ENCODE peak calls at places on chromosomes 12 and 14, in nine cellular contexts. One of them, this sample, is unnamed.

GRCh38 chr14:95294320-95294719 is 25.4 kb downstream of the CLMN start:
- DNase-seq in AG08396: no peak
- DNase-seq in GM04503: no peak
- DNase-seq in sciatic nerve: no peak
- DNase-seq in amniotic stem cell: no peak
- DNase-seq in GM12891: no peak
- DNase-seq in activated CD4-positive, alpha-beta T cell treated with anti-CD3 and anti-CD28 coated beads, Interleukin-2, amount 50 U/mL, for 48 hours: no peak
- DNase-seq in B cell: no peak
- DNase-seq in stimulated activated CD4-positive, alpha-beta T cell treated with anti-CD3 and anti-CD28 coated beads, Interleukin-2, amount 100 ng/mL, for 48 hours: no peak
- DNase-seq in this sample: no peak

GRCh38 chr12:52280319-52280795 is 5.9 kb downstream of the KRT86 start:
- DNase-seq in stimulated activated CD4-positive, alpha-beta T cell treated with anti-CD3 and anti-CD28 coated beads, Interleukin-2, amount 100 ng/mL, for 48 hours: no peak
- DNase-seq in sciatic nerve: peak
- DNase-seq in B cell: no peak
- DNase-seq in amniotic stem cell: peak
- DNase-seq in activated CD4-positive, alpha-beta T cell treated with anti-CD3 and anti-CD28 coated beads, Interleukin-2, amount 50 U/mL, for 48 hours: no peak
- DNase-seq in GM12891: no peak
- DNase-seq in GM04503: peak
- DNase-seq in AG08396: peak
- DNase-seq in this sample: peak

GRCh38 chr12:93608313-93608712 is 35.8 kb downstream of the SOCS2 start:
- DNase-seq in GM12891: no peak
- DNase-seq in AG08396: no peak
- DNase-seq in sciatic nerve: no peak
- DNase-seq in GM04503: no peak
- DNase-seq in amniotic stem cell: no peak
- DNase-seq in stimulated activated CD4-positive, alpha-beta T cell treated with anti-CD3 and anti-CD28 coated beads, Interleukin-2, amount 100 ng/mL, for 48 hours: no peak
- DNase-seq in activated CD4-positive, alpha-beta T cell treated with anti-CD3 and anti-CD28 coated beads, Interleukin-2, amount 50 U/mL, for 48 hours: no peak
- DNase-seq in B cell: no peak
- DNase-seq in this sample: no peak

GRCh38 chr14:89344871-89345270 is 72.2 kb downstream of the FOXN3 start:
- DNase-seq in activated CD4-positive, alpha-beta T cell treated with anti-CD3 and anti-CD28 coated beads, Interleukin-2, amount 50 U/mL, for 48 hours: no peak
- DNase-seq in stimulated activated CD4-positive, alpha-beta T cell treated with anti-CD3 and anti-CD28 coated beads, Interleukin-2, amount 100 ng/mL, for 48 hours: no peak
- DNase-seq in GM04503: no peak
- DNase-seq in AG08396: no peak
- DNase-seq in amniotic stem cell: no peak
- DNase-seq in B cell: no peak
- DNase-seq in sciatic nerve: no peak
- DNase-seq in GM12891: no peak
- DNase-seq in this sample: no peak

GRCh38 chr14:33774161-33774560 is 176.7 kb downstream of the EGLN3 start:
- DNase-seq in sciatic nerve: no peak
- DNase-seq in amniotic stem cell: no peak
- DNase-seq in AG08396: no peak
- DNase-seq in GM04503: no peak
- DNase-seq in activated CD4-positive, alpha-beta T cell treated with anti-CD3 and anti-CD28 coated beads, Interleukin-2, amount 50 U/mL, for 48 hours: no peak
- DNase-seq in B cell: no peak
- DNase-seq in GM12891: no peak
- DNase-seq in stimulated activated CD4-positive, alpha-beta T cell treated with anti-CD3 and anti-CD28 coated beads, Interleukin-2, amount 100 ng/mL, for 48 hours: no peak
- DNase-seq in this sample: no peak

GRCh38 chr14:32038876-32039275 is 38.2 kb upstream of the ARHGAP5 start:
- DNase-seq in GM12891: no peak
- DNase-seq in GM04503: no peak
- DNase-seq in B cell: no peak
- DNase-seq in activated CD4-positive, alpha-beta T cell treated with anti-CD3 and anti-CD28 coated beads, Interleukin-2, amount 50 U/mL, for 48 hours: no peak
- DNase-seq in sciatic nerve: no peak
- DNase-seq in stimulated activated CD4-positive, alpha-beta T cell treated with anti-CD3 and anti-CD28 coated beads, Interleukin-2, amount 100 ng/mL, for 48 hours: no peak
- DNase-seq in AG08396: no peak
- DNase-seq in amniotic stem cell: no peak
- DNase-seq in this sample: no peak

GRCh38 chr14:99230271-99231141 is 41.5 kb downstream of the BCL11B start:
- DNase-seq in AG08396: no peak
- DNase-seq in B cell: no peak
- DNase-seq in stimulated activated CD4-positive, alpha-beta T cell treated with anti-CD3 and anti-CD28 coated beads, Interleukin-2, amount 100 ng/mL, for 48 hours: peak
- DNase-seq in activated CD4-positive, alpha-beta T cell treated with anti-CD3 and anti-CD28 coated beads, Interleukin-2, amount 50 U/mL, for 48 hours: peak
- DNase-seq in GM12891: no peak
- DNase-seq in GM04503: no peak
- DNase-seq in sciatic nerve: no peak
- DNase-seq in amniotic stem cell: no peak
- DNase-seq in this sample: no peak

GRCh38 chr12:101954681-101955080 is 77.3 kb downstream of the DRAM1 start:
- DNase-seq in sciatic nerve: no peak
- DNase-seq in AG08396: no peak
- DNase-seq in GM12891: no peak
- DNase-seq in activated CD4-positive, alpha-beta T cell treated with anti-CD3 and anti-CD28 coated beads, Interleukin-2, amount 50 U/mL, for 48 hours: no peak
- DNase-seq in GM04503: no peak
- DNase-seq in stimulated activated CD4-positive, alpha-beta T cell treated with anti-CD3 and anti-CD28 coated beads, Interleukin-2, amount 100 ng/mL, for 48 hours: no peak
- DNase-seq in B cell: no peak
- DNase-seq in amniotic stem cell: no peak
- DNase-seq in this sample: no peak

GRCh38 chr12:581321-581720 is 81.9 kb downstream of the NINJ2 start:
- DNase-seq in GM12891: no peak
- DNase-seq in B cell: no peak
- DNase-seq in activated CD4-positive, alpha-beta T cell treated with anti-CD3 and anti-CD28 coated beads, Interleukin-2, amount 50 U/mL, for 48 hours: no peak
- DNase-seq in AG08396: no peak
- DNase-seq in GM04503: no peak
- DNase-seq in sciatic nerve: no peak
- DNase-seq in stimulated activated CD4-positive, alpha-beta T cell treated with anti-CD3 and anti-CD28 coated beads, Interleukin-2, amount 100 ng/mL, for 48 hours: no peak
- DNase-seq in amniotic stem cell: no peak
- DNase-seq in this sample: no peak

GRCh38 chr14:88934231-88934898 is 109.9 kb downstream of the TTC8 start:
- DNase-seq in B cell: no peak
- DNase-seq in activated CD4-positive, alpha-beta T cell treated with anti-CD3 and anti-CD28 coated beads, Interleukin-2, amount 50 U/mL, for 48 hours: no peak
- DNase-seq in GM04503: peak
- DNase-seq in AG08396: peak
- DNase-seq in sciatic nerve: no peak
- DNase-seq in stimulated activated CD4-positive, alpha-beta T cell treated with anti-CD3 and anti-CD28 coated beads, Interleukin-2, amount 100 ng/mL, for 48 hours: no peak
- DNase-seq in GM12891: no peak
- DNase-seq in amniotic stem cell: no peak
- DNase-seq in this sample: no peak

GRCh38 chr12:68534108-68534507 is 76.6 kb upstream of the RAP1B start:
- DNase-seq in stimulated activated CD4-positive, alpha-beta T cell treated with anti-CD3 and anti-CD28 coated beads, Interleukin-2, amount 100 ng/mL, for 48 hours: no peak
- DNase-seq in activated CD4-positive, alpha-beta T cell treated with anti-CD3 and anti-CD28 coated beads, Interleukin-2, amount 50 U/mL, for 48 hours: no peak
- DNase-seq in GM04503: no peak
- DNase-seq in B cell: no peak
- DNase-seq in sciatic nerve: no peak
- DNase-seq in AG08396: no peak
- DNase-seq in amniotic stem cell: no peak
- DNase-seq in GM12891: no peak
- DNase-seq in this sample: no peak

GRCh38 chr12:55693323-55694187 is 14.1 kb downstream of the ITGA7 start:
- DNase-seq in amniotic stem cell: no peak
- DNase-seq in sciatic nerve: peak
- DNase-seq in activated CD4-positive, alpha-beta T cell treated with anti-CD3 and anti-CD28 coated beads, Interleukin-2, amount 50 U/mL, for 48 hours: no peak
- DNase-seq in GM04503: no peak
- DNase-seq in stimulated activated CD4-positive, alpha-beta T cell treated with anti-CD3 and anti-CD28 coated beads, Interleukin-2, amount 100 ng/mL, for 48 hours: no peak
- DNase-seq in GM12891: no peak
- DNase-seq in B cell: peak
- DNase-seq in AG08396: no peak
- DNase-seq in this sample: no peak

GRCh38 chr12:27534060-27534764 is 10.2 kb downstream of the PPFIBP1 start:
- DNase-seq in GM04503: no peak
- DNase-seq in GM12891: no peak
- DNase-seq in sciatic nerve: no peak
- DNase-seq in AG08396: no peak
- DNase-seq in activated CD4-positive, alpha-beta T cell treated with anti-CD3 and anti-CD28 coated beads, Interleukin-2, amount 50 U/mL, for 48 hours: peak
- DNase-seq in B cell: no peak
- DNase-seq in stimulated activated CD4-positive, alpha-beta T cell treated with anti-CD3 and anti-CD28 coated beads, Interleukin-2, amount 100 ng/mL, for 48 hours: peak
- DNase-seq in amniotic stem cell: no peak
- DNase-seq in this sample: no peak

GRCh38 chr12:80715850-80716249 is 862 bp upstream of the MYF5 start:
- DNase-seq in B cell: no peak
- DNase-seq in amniotic stem cell: no peak
- DNase-seq in AG08396: no peak
- DNase-seq in sciatic nerve: no peak
- DNase-seq in GM12891: no peak
- DNase-seq in GM04503: no peak
- DNase-seq in activated CD4-positive, alpha-beta T cell treated with anti-CD3 and anti-CD28 coated beads, Interleukin-2, amount 50 U/mL, for 48 hours: no peak
- DNase-seq in stimulated activated CD4-positive, alpha-beta T cell treated with anti-CD3 and anti-CD28 coated beads, Interleukin-2, amount 100 ng/mL, for 48 hours: no peak
- DNase-seq in this sample: no peak